ENCODE peak calls at places on chromosomes 16 and 17, in ten cellular contexts. S, Y, N, R, B, P, K, H, Q and E are unnamed samples. For H3K4me1, the result is how much of the 10 kb centered on the place peaks cover.

GRCh38 chr17:19312406-19312805 is 50.1 kb downstream of the B9D1 start:
- DNase-seq in S (no peak), Y (no peak), N (no peak), R (no peak), B (no peak), P (no peak), K (no peak), H (no peak), Q (peak), E (no peak)

GRCh38 chr17:76139261-76139752 is 1.7 kb downstream of the FOXJ1 start:
- DNase-seq in S (no peak), Y (no peak), N (no peak), R (peak), B (peak), P (no peak), K (no peak), H (no peak), Q (no peak), E (no peak)

GRCh38 chr17:38587956-38588771 is 17.6 kb downstream of the SRCIN1 start:
- DNase-seq in S (no peak), Y (no peak), N (peak), R (peak), B (no peak), P (no peak), K (no peak), H (no peak), Q (no peak), E (no peak)

GRCh38 chr16:25106567-25107465 is 4.7 kb upstream of the LCMT1 start:
- DNase-seq in S (peak), Y (peak), N (no peak), R (peak), B (peak), P (peak), K (peak), H (peak), Q (peak), E (peak)

GRCh38 chr16:3023415-3023668 is 400 bp downstream of the HCFC1R1 start:
- DNase-seq in S (no peak), Y (peak), N (no peak), R (no peak), B (no peak), P (peak), K (no peak), H (peak), Q (no peak), E (no peak)

GRCh38 chr17:81027591-81028505 is 7.1 kb upstream of the BAIAP2 start:
- DNase-seq in S (no peak), Y (no peak), N (no peak), R (no peak), B (no peak), P (no peak), K (no peak), H (no peak), Q (peak), E (no peak)

GRCh38 chr16:67723151-67723915 is 4.2 kb upstream of the GFOD2 start:
- DNase-seq in S (no peak), Y (no peak), N (no peak), R (no peak), B (no peak), P (no peak), K (peak), H (no peak), Q (peak), E (no peak)

GRCh38 chr16:68264128-68265077 is at the start of gene SLC7A6:
- DNase-seq in S (peak), Y (peak), N (peak), R (peak), B (peak), P (peak), K (peak), H (no peak), Q (peak), E (peak)

GRCh38 chr16:59543641-59544040 is 809.5 kb upstream of the GOT2 start:
- DNase-seq in S (no peak), Y (no peak), N (no peak), R (no peak), B (no peak), P (no peak), K (peak), H (no peak), Q (no peak), E (no peak)

GRCh38 chr16:59296002-59296401 is 561.9 kb upstream of the GOT2 start:
- DNase-seq in S (no peak), Y (no peak), N (no peak), R (peak), B (no peak), P (no peak), K (no peak), H (no peak), Q (no peak), E (no peak)

GRCh38 chr16:17476414-17477259 is 5.9 kb upstream of the XYLT1 start:
- DNase-seq in S (no peak), Y (peak), N (peak), R (peak), B (peak), P (peak), K (peak), H (no peak), Q (no peak), E (no peak)

GRCh38 chr17:13749566-13750235 is 148.0 kb upstream of the HS3ST3A1 start:
- DNase-seq in S (no peak), Y (no peak), N (no peak), R (no peak), B (no peak), P (no peak), K (no peak), H (no peak), Q (no peak), E (no peak)

GRCh38 chr16:84677849-84678248 is 22.0 kb upstream of the USP10 start:
- DNase-seq in S (no peak), Y (no peak), N (no peak), R (no peak), B (no peak), P (no peak), K (no peak), H (no peak), Q (peak), E (no peak)

GRCh38 chr16:81237282-81237681 is 1.2 kb upstream of the BCO1 start:
- DNase-seq in S (peak), Y (no peak), N (no peak), R (no peak), B (no peak), P (no peak), K (peak), H (no peak), Q (peak), E (no peak)

GRCh38 chr16:4402439-4403132 is 13.8 kb downstream of the CORO7 start:
- DNase-seq in S (peak), Y (no peak), N (peak), R (peak), B (peak), P (peak), K (peak), H (no peak), Q (peak), E (peak)

GRCh38 chr16:3057181-3058166 is 8.0 kb upstream of the IL32 start:
- DNase-seq in S (no peak), Y (no peak), N (no peak), R (no peak), B (no peak), P (no peak), K (no peak), H (no peak), Q (no peak), E (no peak)

GRCh38 chr16:80375973-80376372 is 164.8 kb upstream of the DYNLRB2 start:
- DNase-seq in S (no peak), Y (no peak), N (no peak), R (no peak), B (no peak), P (no peak), K (no peak), H (no peak), Q (no peak), E (no peak)

GRCh38 chr17:31506517-31506916 is 115.0 kb downstream of the RAB11FIP4 start:
- DNase-seq in S (no peak), Y (no peak), N (no peak), R (no peak), B (no peak), P (no peak), K (no peak), H (no peak), Q (no peak), E (no peak)

GRCh38 chr16:68909099-68909733 is 65.9 kb downstream of the TANGO6 start:
- DNase-seq in S (no peak), Y (no peak), N (no peak), R (no peak), B (peak), P (no peak), K (no peak), H (no peak), Q (no peak), E (no peak)

GRCh38 chr17:68085751-68086445 is 50.4 kb downstream of the KPNA2 start:
- DNase-seq in S (no peak), Y (peak), N (peak), R (peak), B (peak), P (no peak), K (no peak), H (no peak), Q (no peak), E (no peak)

GRCh38 chr17:28563475-28563874 is 7.8 kb downstream of the PIGS start:
- DNase-seq in S (no peak), Y (no peak), N (no peak), R (no peak), B (peak), P (no peak), K (no peak), H (no peak), Q (no peak), E (no peak)

GRCh38 chr17:1515640-1516402 is 591 bp downstream of the INPP5K start:
- DNase-seq in S (no peak), Y (peak), N (peak), R (peak), B (peak), P (peak), K (peak), H (no peak), Q (peak), E (peak)

GRCh38 chr17:82399030-82399429 is 19.1 kb upstream of the HEXD start:
- DNase-seq in S (no peak), Y (no peak), N (no peak), R (no peak), B (no peak), P (no peak), K (no peak), H (no peak), Q (no peak), E (no peak)

GRCh38 chr16:12573730-12574383 is 229.8 kb downstream of the CPPED1 start:
- DNase-seq in S (peak), Y (no peak), N (peak), R (peak), B (peak), P (peak), K (peak), H (no peak), Q (peak), E (peak)

GRCh38 chr16:69131749-69132423 is 502 bp downstream of the CHTF8 start:
- DNase-seq in S (peak), Y (peak), N (peak), R (peak), B (peak), P (no peak), K (peak), H (peak), Q (peak), E (peak)

GRCh38 chr17:44066204-44066930 is at the start of gene LSM12:
- DNase-seq in S (peak), Y (peak), N (peak), R (peak), B (peak), P (peak), K (peak), H (peak), Q (peak), E (peak)

GRCh38 chr16:67844441-67844840 is 2.3 kb upstream of the NUTF2 start:
- DNase-seq in S (no peak), Y (no peak), N (peak), R (peak), B (no peak), P (no peak), K (peak), H (no peak), Q (no peak), E (no peak)

GRCh38 chr17:63925615-63926014 is 6.5 kb downstream of the CD79B start:
- DNase-seq in S (no peak), Y (no peak), N (peak), R (no peak), B (no peak), P (no peak), K (no peak), H (no peak), Q (no peak), E (no peak)

DNA sequence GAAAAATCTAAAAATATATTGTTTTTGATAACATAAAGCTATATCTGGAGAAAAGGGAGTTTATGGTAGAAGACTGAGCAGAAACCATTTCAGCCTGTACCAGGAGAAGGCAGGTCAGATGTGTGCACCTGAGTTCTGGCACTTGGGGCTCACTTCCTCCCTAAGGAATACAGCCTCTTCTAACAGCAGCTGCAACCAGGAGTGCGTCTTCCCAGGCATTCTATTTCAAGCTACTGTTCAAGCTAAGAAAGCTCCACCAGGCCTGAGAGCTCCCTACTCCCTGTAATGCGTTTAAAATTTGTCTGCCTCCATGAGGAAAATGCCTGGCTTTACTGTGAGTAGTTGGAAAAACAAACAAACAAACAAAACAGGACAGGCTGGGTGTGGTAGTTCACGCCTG is 96.1 kb downstream of the ZNF778 start:
- DNase-seq in S (no peak), Y (no peak), N (no peak), R (no peak), B (no peak), P (no peak), K (no peak), H (no peak), Q (no peak), E (no peak)
- H3K4me1 ChIP-seq in S (under half), Y (under half), N (under half), R (under half), B (under half), P (under half), K (under half), H (under half), Q (under half), E (under half)

GRCh38 chr16:50549561-50549915 is 1.3 kb downstream of the NKD1 start:
- DNase-seq in S (no peak), Y (no peak), N (no peak), R (no peak), B (no peak), P (no peak), K (no peak), H (no peak), Q (no peak), E (no peak)
- H3K4me3 ChIP-seq in S (peak), Y (no peak), N (no peak), R (no peak), B (peak), P (no peak), K (no peak), H (peak), Q (peak), E (peak)

DNA sequence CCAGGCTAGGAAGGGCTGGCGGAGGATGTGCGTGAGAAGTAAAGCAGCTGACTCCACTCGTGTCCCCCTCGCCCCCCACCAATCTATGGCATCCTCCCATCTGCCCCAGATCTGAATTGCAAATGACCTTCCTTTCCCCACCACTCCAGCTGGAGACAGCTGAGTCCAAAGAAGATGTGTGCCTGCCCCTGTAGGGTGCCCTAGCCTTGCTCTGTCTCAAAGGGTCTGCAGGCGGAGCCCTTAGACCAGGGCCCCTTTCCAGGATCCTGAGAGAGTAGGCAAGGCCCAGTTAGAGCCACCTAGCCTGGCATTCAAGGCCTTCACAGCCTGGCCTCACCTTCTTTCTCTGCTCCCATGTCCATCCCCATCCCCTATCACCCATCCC is 66.7 kb upstream of the LHX1 start:
- DNase-seq in S (no peak), Y (no peak), N (no peak), R (no peak), B (no peak), P (no peak), K (no peak), H (no peak), Q (no peak), E (no peak)
- TF ChIP-seq CTCF in S (no peak), Y (no peak), N (no peak), R (peak), B (no peak), P (no peak), K (no peak), H (no peak), Q (no peak), E (no peak)

GRCh38 chr16:19119564-19119963 is 5.8 kb downstream of the ITPRIPL2 start:
- DNase-seq in S (no peak), Y (no peak), N (peak), R (no peak), B (no peak), P (no peak), K (peak), H (no peak), Q (no peak), E (no peak)
- H3K4me1 ChIP-seq in S (under half), Y (under half), N (under half), R (under half), B (under half), P (under half), K (half or more), H (half or more), Q (half or more), E (under half)

DNA sequence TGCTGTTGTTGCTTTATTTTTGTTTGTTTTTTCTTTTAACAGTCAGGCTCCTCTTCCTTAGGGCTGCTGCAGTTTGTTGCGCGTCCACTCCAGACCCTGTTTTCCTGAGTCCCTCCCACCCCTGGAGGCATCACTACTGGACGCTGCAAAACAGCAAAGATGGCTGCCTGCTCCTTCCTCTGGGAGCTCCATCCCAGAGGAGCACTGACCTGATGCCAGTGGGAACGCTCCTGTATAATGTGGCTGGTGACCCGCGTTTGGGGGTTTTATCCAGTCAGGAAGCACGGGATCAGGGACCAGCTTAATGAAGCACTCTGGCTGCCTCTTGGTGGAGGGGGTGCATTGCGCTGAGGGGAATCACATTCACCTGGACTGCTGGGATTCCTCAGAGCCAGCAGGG is 1005.6 kb downstream of the CDH8 start:
- DNase-seq in S (no peak), Y (no peak), N (no peak), R (no peak), B (no peak), P (no peak), K (no peak), H (no peak), Q (no peak), E (no peak)
- H3K4me3 ChIP-seq in S (no peak), Y (no peak), N (no peak), R (no peak), B (no peak), P (no peak), K (no peak), H (no peak), Q (no peak), E (no peak)

DNA sequence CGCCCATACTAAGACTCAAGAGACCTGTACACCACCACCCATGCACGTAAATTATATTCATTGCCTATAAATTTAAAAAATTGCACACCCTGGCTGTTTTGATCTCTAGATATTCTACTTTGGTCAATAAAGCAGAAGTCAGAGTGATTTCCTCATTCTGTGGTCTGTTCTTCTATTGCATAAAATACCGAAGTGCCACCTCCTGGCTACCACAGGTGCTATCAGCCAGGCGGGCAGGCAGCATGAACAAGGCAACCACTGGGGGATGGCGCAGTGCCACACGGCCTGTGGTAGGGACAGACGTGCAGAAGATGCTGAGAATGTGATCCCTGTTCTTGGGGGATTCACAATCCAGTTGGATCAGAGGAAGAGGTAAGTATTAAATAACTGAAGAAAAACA is 122.3 kb downstream of the CDK5R1 start:
- DNase-seq in S (peak), Y (peak), N (peak), R (no peak), B (no peak), P (peak), K (peak), H (no peak), Q (no peak), E (peak)
- TF ChIP-seq CTCF in S (peak), Y (peak), N (peak), R (peak), B (no peak), P (peak), K (peak), H (no peak), Q (no peak), E (no peak)

GRCh38 chr17:77485089-77485833 is 344.5 kb downstream of the SEC14L1 start:
- DNase-seq in S (no peak), Y (no peak), N (no peak), R (no peak), B (no peak), P (no peak), K (no peak), H (no peak), Q (no peak), E (no peak)
- H3K4me1 ChIP-seq in S (under half), Y (under half), N (under half), R (under half), B (under half), P (under half), K (under half), H (under half), Q (half or more), E (under half)

DNA sequence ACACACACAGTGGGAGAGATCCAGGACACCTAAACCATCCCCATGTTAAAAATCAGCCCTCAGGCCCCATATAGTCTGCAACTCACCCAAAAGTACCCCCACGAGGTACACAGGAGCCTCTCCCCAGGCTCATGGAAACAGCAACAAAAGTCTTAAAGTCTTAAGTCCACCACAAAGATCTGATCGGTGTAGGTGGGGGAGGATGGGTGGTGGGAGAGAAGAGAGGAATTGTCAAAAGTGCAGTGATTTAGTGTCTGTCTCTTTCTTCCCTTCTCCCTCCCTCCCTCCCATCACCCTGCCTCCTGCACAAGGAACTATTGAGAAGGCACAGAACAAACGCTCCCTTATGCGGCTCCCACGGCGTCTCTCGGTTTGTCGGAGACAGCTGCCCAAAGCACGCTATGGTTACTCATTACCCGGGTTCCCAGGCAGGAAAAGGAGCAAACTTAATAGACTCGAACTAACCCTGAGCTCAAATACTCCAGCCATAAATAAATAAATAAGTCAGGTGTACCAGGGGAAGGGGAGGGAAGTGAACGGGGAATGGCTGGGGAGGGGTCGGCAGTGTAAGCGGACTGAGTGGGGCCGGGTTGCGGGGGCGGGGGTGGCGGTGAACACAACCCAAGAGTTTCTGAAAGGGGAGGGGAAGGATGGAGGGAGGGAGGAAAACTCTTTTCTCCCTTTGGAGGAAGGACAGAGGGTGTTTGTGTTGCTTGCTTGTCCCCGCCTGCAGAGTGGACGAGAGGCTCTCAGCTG is 477.4 kb downstream of the SLC39A11 start:
- DNase-seq in S (no peak), Y (no peak), N (no peak), R (peak), B (peak), P (peak), K (peak), H (no peak), Q (no peak), E (no peak)
- H3K4me3 ChIP-seq in S (no peak), Y (no peak), N (no peak), R (peak), B (peak), P (peak), K (no peak), H (no peak), Q (no peak), E (no peak)